ENCODE peak calls at places on chromosomes 6 and 20, in ten cellular contexts. V is cardiac fibroblast, C is stomach, K is brain microvascular endothelial cell, J is progenitor cell of endocrine pancreas, A is activated B cell treated with CpG ODN at 0.5 μM for 24 hours, G is H9, H is Calu3, O is GM06990, L is lower lobe of right lung. E is an unnamed sample.

GRCh38 chr6:384898-385297 is 6.7 kb upstream of the IRF4 start:
- DNase-seq in V (no peak), C (no peak), K (no peak), J (no peak), A (no peak), G (no peak), H (no peak), O (no peak), L (no peak), E (no peak)

GRCh38 chr6:134797400-134798113 is 152.3 kb downstream of the ALDH8A1 start:
- DNase-seq in V (no peak), C (no peak), K (no peak), J (no peak), A (no peak), G (no peak), H (no peak), O (no peak), L (no peak), E (no peak)

GRCh38 chr20:58228484-58229197 is at the start of gene ANKRD60:
- DNase-seq in V (peak), C (no peak), K (peak), J (no peak), A (peak), G (peak), H (no peak), O (no peak), L (no peak), E (no peak)

GRCh38 chr20:8722277-8722928 is 346.5 kb upstream of the PLCB4 start:
- DNase-seq in V (peak), C (no peak), K (peak), J (no peak), A (no peak), G (no peak), H (peak), O (no peak), L (no peak), E (no peak)

GRCh38 chr6:119314894-119315272 is 34.7 kb downstream of the MAN1A1 start:
- DNase-seq in V (no peak), C (no peak), K (no peak), J (no peak), A (no peak), G (no peak), H (no peak), O (no peak), L (no peak), E (no peak)

GRCh38 chr6:89789980-89790379 is 29.6 kb downstream of the MDN1 start:
- DNase-seq in V (no peak), C (no peak), K (no peak), J (no peak), A (no peak), G (no peak), H (no peak), O (no peak), L (no peak), E (no peak)

GRCh38 chr6:25389501-25389900 is 110.3 kb downstream of the CARMIL1 start:
- DNase-seq in V (peak), C (no peak), K (no peak), J (no peak), A (no peak), G (no peak), H (no peak), O (no peak), L (no peak), E (no peak)

GRCh38 chr6:160950507-160950906 is 41.1 kb upstream of the MAP3K4 start:
- DNase-seq in V (peak), C (peak), K (peak), J (no peak), A (no peak), G (no peak), H (peak), O (no peak), L (no peak), E (no peak)

GRCh38 chr6:87029711-87030314 is 65.1 kb downstream of the CGA start:
- DNase-seq in V (peak), C (no peak), K (peak), J (no peak), A (no peak), G (no peak), H (peak), O (no peak), L (no peak), E (no peak)

GRCh38 chr6:98932424-98932823 is 15.3 kb downstream of the FBXL4 start:
- DNase-seq in V (no peak), C (no peak), K (no peak), J (no peak), A (no peak), G (no peak), H (no peak), O (no peak), L (no peak), E (no peak)

GRCh38 chr6:57198926-57199636 is 23.0 kb downstream of the RAB23 start:
- DNase-seq in V (no peak), C (no peak), K (no peak), J (no peak), A (no peak), G (peak), H (no peak), O (no peak), L (no peak), E (no peak)

GRCh38 chr6:11485261-11485660 is 52.3 kb upstream of the TMEM170B start:
- DNase-seq in V (no peak), C (no peak), K (no peak), J (no peak), A (no peak), G (no peak), H (no peak), O (no peak), L (no peak), E (no peak)

GRCh38 chr6:75202676-75203131 is 3.1 kb downstream of the COL12A1 start:
- DNase-seq in V (peak), C (no peak), K (no peak), J (no peak), A (no peak), G (no peak), H (no peak), O (no peak), L (no peak), E (no peak)

GRCh38 chr20:17562804-17563305 is 7.0 kb upstream of the DSTN start:
- DNase-seq in V (peak), C (no peak), K (peak), J (no peak), A (no peak), G (no peak), H (no peak), O (no peak), L (peak), E (no peak)

GRCh38 chr6:38064431-38064830 is 244.9 kb downstream of the ZFAND3 start:
- DNase-seq in V (no peak), C (no peak), K (no peak), J (no peak), A (no peak), G (no peak), H (no peak), O (no peak), L (no peak), E (no peak)

GRCh38 chr6:165441176-165441575 is 131.8 kb upstream of the C6orf118 start:
- DNase-seq in V (no peak), C (no peak), K (no peak), J (no peak), A (no peak), G (no peak), H (no peak), O (no peak), L (no peak), E (no peak)

GRCh38 chr6:165443462-165443861 is 134.1 kb upstream of the C6orf118 start:
- DNase-seq in V (no peak), C (no peak), K (no peak), J (no peak), A (no peak), G (no peak), H (no peak), O (no peak), L (no peak), E (no peak)

GRCh38 chr6:165439928-165440554 is 130.6 kb upstream of the C6orf118 start:
- DNase-seq in V (peak), C (no peak), K (no peak), J (no peak), A (no peak), G (no peak), H (no peak), O (peak), L (no peak), E (no peak)
- TF ChIP-seq CTCF in V (peak), C (peak), K (peak), J (peak), A (no peak), G (peak), H (no peak), O (peak), L (peak), E (peak)

DNA sequence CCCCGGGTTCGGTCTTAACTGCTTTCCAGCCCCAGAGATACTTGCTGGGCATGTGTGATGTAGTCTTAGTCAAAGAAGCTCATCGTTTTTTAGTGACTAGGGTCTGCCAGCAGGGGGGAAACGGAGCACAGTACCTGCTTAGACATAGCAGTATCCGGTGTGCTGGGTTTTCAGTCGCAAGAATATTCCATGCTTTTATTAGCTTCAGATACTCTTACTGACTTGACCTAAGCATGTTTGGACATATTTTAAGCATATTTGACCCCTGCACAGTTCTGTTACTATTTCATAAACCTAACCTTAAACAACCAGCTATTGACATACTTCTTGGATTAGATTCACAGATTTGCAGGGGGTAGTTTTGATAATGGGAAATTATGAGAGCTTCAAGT is 3.0 kb downstream of the E2F3 start:
- DNase-seq in V (peak), C (no peak), K (peak), J (peak), A (peak), G (peak), H (peak), O (peak), L (no peak), E (peak)
- TF ChIP-seq CTCF in V (peak), C (peak), K (peak), J (peak), A (no peak), G (peak), H (peak), O (peak), L (peak), E (peak)

GRCh38 chr6:46850781-46851180 is 57.6 kb downstream of the MEP1A start:
- DNase-seq in V (peak), C (no peak), K (peak), J (no peak), A (no peak), G (no peak), H (no peak), O (no peak), L (no peak), E (no peak)

GRCh38 chr6:46849361-46849690 is 56.1 kb downstream of the MEP1A start:
- DNase-seq in V (no peak), C (no peak), K (no peak), J (no peak), A (no peak), G (no peak), H (no peak), O (no peak), L (no peak), E (no peak)

GRCh38 chr6:46845126-46845525 is 51.9 kb downstream of the MEP1A start:
- DNase-seq in V (no peak), C (no peak), K (no peak), J (no peak), A (no peak), G (no peak), H (no peak), O (no peak), L (no peak), E (no peak)

GRCh38 chr6:46848684-46849360 is 55.6 kb downstream of the MEP1A start:
- DNase-seq in V (peak), C (peak), K (peak), J (peak), A (peak), G (peak), H (peak), O (peak), L (peak), E (peak)
- TF ChIP-seq CTCF in V (peak), C (peak), K (peak), J (peak), A (peak), G (peak), H (peak), O (peak), L (peak), E (peak)

GRCh38 chr6:107657755-107658461 is 166.2 kb downstream of the SCML4 start:
- DNase-seq in V (peak), C (peak), K (peak), J (no peak), A (peak), G (peak), H (no peak), O (peak), L (peak), E (peak)
- TF ChIP-seq CTCF in V (peak), C (no peak), K (peak), J (no peak), A (no peak), G (peak), H (no peak), O (peak), L (peak), E (peak)

DNA sequence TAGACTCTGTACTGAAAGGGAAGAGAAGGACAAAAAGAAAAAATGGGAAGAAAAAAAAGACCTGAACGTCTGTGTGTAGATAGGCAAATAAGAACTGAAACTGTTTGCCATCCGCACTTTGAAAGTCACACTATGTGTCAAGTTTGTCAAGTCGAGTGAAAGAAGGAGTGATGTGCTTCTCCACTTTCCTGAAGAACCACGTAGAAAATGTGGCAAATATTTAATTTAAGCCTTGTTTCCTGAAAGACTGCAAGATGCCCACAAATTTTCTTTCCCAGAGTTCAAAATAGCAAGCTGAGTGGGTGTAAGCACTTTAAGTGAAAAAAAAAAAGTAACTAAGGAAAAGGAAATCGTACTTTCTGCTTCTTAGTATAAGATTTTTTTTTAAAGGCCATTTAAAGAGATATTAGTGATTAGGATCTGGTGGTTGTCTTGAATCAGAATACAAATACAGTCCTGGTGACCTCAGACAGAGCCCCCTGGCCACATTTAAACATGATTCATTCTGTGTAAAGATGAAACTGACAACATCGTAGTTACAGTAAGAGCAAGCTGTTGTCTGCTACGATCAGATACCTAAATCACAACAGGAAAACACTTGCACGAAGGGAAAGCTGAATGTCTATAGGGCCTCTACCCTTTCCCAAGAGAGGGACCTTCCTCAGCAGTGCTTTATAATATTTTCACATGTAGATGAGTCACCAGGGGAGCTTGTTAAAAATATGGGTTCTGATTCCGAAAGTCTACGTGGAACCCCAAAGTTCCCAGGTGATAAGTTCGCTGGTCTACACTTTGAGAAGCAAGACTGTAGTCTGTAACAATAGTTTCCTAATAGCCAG is 102.3 kb downstream of the HIVEP2 start:
- DNase-seq in V (peak), C (no peak), K (peak), J (no peak), A (no peak), G (no peak), H (no peak), O (peak), L (no peak), E (no peak)
- TF ChIP-seq CTCF in V (no peak), C (no peak), K (no peak), J (no peak), A (no peak), G (no peak), H (no peak), O (no peak), L (no peak), E (no peak)